ENCODE peak calls at places on chromosomes 1 and 21, in six cellular contexts. E, F, O, L, D and H are unnamed samples.

GRCh38 chr1:16145988-16146887 is 9.6 kb downstream of the EPHA2 start:
- DNase-seq in E (peak), F (peak), O (peak), L (peak), D (peak), H (peak)

GRCh38 chr1:173127369-173128307 is 76.9 kb upstream of the TNFSF18 start:
- DNase-seq in E (no peak), F (no peak), O (no peak), L (no peak), D (no peak), H (no peak)

GRCh38 chr21:29423051-29423450 is 124.3 kb downstream of the BACH1 start:
- DNase-seq in E (no peak), F (peak), O (peak), L (no peak), D (no peak), H (no peak)

GRCh38 chr1:11324562-11324961 is 51.6 kb downstream of the UBIAD1 start:
- DNase-seq in E (no peak), F (no peak), O (no peak), L (no peak), D (no peak), H (no peak)

GRCh38 chr1:23099171-23099536 is 69.5 kb downstream of the LUZP1 start:
- DNase-seq in E (no peak), F (no peak), O (no peak), L (no peak), D (no peak), H (no peak)

GRCh38 chr1:65434760-65435159 is 14.3 kb downstream of the LEPR start:
- DNase-seq in E (no peak), F (no peak), O (no peak), L (no peak), D (no peak), H (no peak)

GRCh38 chr21:37873655-37874054 is 42.6 kb downstream of the KCNJ6 start:
- DNase-seq in E (no peak), F (no peak), O (peak), L (peak), D (peak), H (no peak)

GRCh38 chr21:43591468-43592050 is 67.7 kb downstream of the HSF2BP start:
- DNase-seq in E (no peak), F (no peak), O (peak), L (peak), D (peak), H (peak)

GRCh38 chr1:30730351-30731108 is 7.1 kb upstream of the MATN1 start:
- DNase-seq in E (no peak), F (no peak), O (no peak), L (no peak), D (no peak), H (no peak)

GRCh38 chr1:53031732-53032131 is 30.3 kb upstream of the PODN start:
- DNase-seq in E (no peak), F (no peak), O (no peak), L (no peak), D (no peak), H (no peak)

GRCh38 chr1:41545996-41546938 is 61.8 kb upstream of the EDN2 start:
- DNase-seq in E (no peak), F (no peak), O (peak), L (peak), D (peak), H (peak)

GRCh38 chr1:71857862-71858261 is 424.5 kb downstream of the NEGR1 start:
- DNase-seq in E (peak), F (no peak), O (peak), L (peak), D (no peak), H (peak)

GRCh38 chr1:212783976-212784375 is 7.6 kb downstream of the NSL1 start:
- DNase-seq in E (no peak), F (no peak), O (no peak), L (no peak), D (no peak), H (no peak)

GRCh38 chr1:59732219-59732955 is 82.4 kb upstream of the HOOK1 start:
- DNase-seq in E (no peak), F (no peak), O (no peak), L (no peak), D (no peak), H (no peak)

GRCh38 chr1:89525169-89525855 is 683 bp downstream of the LRRC8B start:
- DNase-seq in E (peak), F (no peak), O (no peak), L (peak), D (no peak), H (no peak)

GRCh38 chr21:25837545-25838263 is 102.9 kb downstream of the GABPA start:
- DNase-seq in E (no peak), F (no peak), O (peak), L (peak), D (peak), H (peak)

GRCh38 chr1:153789478-153790148 is 14.4 kb downstream of the SLC27A3 start:
- DNase-seq in E (no peak), F (no peak), O (no peak), L (no peak), D (no peak), H (no peak)

GRCh38 chr1:205025239-205025638 is 17.8 kb upstream of the CNTN2 start:
- DNase-seq in E (no peak), F (no peak), O (no peak), L (no peak), D (no peak), H (no peak)

GRCh38 chr1:197195100-197195499 is 48.6 kb upstream of the ASPM start:
- DNase-seq in E (no peak), F (no peak), O (peak), L (no peak), D (no peak), H (no peak)

GRCh38 chr1:32651461-32652073 is 559 bp downstream of the RBBP4 start:
- DNase-seq in E (no peak), F (peak), O (no peak), L (no peak), D (no peak), H (no peak)

GRCh38 chr1:165703648-165704047 is 5.3 kb upstream of the ALDH9A1 start:
- DNase-seq in E (no peak), F (no peak), O (peak), L (no peak), D (no peak), H (no peak)

GRCh38 chr21:14889080-14889805 is 175.6 kb downstream of the NRIP1 start:
- DNase-seq in E (no peak), F (no peak), O (peak), L (peak), D (peak), H (peak)

GRCh38 chr21:39915881-39916280 is 48.6 kb downstream of the PCP4 start:
- DNase-seq in E (no peak), F (no peak), O (no peak), L (no peak), D (peak), H (no peak)

GRCh38 chr1:217136895-217137205 is 413.6 kb upstream of the ESRRG start:
- DNase-seq in E (no peak), F (no peak), O (no peak), L (no peak), D (no peak), H (no peak)

GRCh38 chr1:171883844-171884243 is 42.5 kb downstream of the DNM3 start:
- DNase-seq in E (no peak), F (no peak), O (no peak), L (peak), D (no peak), H (no peak)

GRCh38 chr1:170807432-170807831 is 127.9 kb upstream of the MROH9 start:
- DNase-seq in E (no peak), F (peak), O (peak), L (peak), D (peak), H (peak)

DNA sequence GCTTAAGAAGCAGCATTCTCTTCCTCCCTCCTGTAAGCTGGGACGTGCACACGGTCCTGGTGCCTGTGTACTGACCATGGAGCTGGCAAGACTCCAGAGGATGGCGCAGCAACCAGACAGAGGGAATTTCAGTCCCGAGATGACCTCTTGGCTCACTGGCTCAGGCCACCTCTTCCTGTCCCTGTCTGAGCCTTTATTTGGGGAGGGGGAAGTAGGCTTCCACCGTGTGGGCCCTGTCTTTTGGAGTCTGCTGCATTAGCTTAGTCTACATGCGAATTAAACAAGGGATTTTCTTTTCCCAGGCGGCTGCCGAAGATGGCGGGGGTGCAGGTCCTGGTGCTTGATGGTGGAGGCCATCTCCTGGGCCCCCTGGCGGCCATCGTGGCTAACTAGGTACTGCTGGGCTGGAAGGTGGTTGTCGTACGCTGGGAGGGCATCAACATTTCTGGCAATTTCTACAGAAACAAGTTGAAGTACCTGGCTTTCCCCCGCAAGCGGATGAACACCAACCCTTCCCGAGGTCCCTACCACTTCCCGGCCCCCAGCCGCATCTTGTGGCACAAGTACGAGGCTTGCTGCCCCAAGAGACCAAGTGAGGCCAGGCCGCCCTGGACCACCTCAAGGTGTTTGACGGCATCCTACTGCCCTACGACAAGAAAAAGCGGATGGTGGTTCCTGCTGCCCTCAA is 10.2 kb downstream of the IL24 start:
- DNase-seq in E (no peak), F (no peak), O (no peak), L (no peak), D (no peak), H (no peak)
- TF ChIP-seq CTCF in E (peak), F (peak), O (no peak), L (no peak), D (peak), H (peak)

DNA sequence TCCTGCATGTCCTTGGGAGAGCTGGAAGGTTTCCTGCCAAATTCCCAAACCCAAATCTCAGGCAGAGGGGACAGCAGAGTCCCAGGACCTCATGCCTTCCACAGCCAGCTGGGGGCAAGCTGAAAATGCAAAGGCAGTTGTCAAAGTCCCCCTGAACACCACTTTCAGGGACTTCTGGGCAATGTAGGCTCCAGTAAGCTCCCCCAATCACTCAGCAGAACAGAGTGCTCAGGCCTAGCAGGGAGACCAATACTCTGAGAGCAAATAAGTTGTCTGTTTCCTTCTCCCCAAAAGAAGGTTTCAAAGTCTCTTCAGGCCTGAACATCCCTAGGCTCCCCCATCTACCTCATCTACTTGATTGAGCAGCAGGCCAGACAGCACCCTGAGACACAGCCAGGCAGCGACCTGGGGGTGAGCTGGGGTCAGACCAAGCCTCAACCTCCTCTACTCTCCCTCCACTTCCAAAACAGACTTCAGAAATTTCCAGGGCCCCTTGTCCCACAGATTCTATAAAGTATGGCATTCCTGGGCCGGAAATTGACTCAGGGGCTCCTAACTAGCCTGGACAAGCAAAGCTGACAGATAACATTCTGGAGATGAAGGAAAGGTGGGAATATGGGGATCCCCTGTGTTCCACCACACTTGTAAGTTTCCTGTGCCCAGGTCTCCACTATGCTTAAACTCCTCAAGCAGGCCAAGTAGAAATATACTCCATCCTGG is 1.9 kb downstream of the SLC9A1 start:
- DNase-seq in E (no peak), F (no peak), O (peak), L (no peak), D (peak), H (no peak)
- H3K4me3 ChIP-seq in E (peak), F (peak), O (peak), L (peak), D (peak), H (peak)

GRCh38 chr1:28537457-28538199 is 15.3 kb upstream of the TRNAU1AP start:
- DNase-seq in E (no peak), F (no peak), O (no peak), L (no peak), D (no peak), H (no peak)

GRCh38 chr1:28538286-28538685 is 14.6 kb upstream of the TRNAU1AP start:
- DNase-seq in E (no peak), F (no peak), O (no peak), L (no peak), D (no peak), H (no peak)

GRCh38 chr1:28545246-28545628 is 7.6 kb upstream of the TRNAU1AP start:
- DNase-seq in E (no peak), F (no peak), O (no peak), L (no peak), D (no peak), H (no peak)

GRCh38 chr1:28535180-28535579 is 17.7 kb upstream of the TRNAU1AP start:
- DNase-seq in E (no peak), F (no peak), O (no peak), L (no peak), D (no peak), H (no peak)

DNA sequence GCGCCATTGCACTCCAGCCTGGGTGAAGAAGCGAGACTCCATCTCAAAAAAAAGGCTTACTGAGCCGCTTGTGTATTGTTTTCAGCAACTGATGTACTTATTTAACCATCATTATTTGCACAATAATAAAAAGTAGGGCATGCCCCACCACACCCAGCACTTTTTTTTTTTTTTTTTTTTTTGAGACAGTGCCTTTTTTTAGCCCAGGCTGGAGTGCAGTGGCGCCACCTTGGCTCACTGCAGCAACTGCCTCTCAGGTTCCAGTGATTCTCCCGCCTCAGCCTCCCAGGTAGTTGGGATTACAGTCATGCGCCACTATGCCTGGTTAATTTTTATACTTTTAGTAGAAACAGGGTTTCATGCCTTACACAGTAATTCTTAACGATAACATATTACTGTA is 12.2 kb upstream of the TRNAU1AP start:
- DNase-seq in E (no peak), F (no peak), O (no peak), L (peak), D (peak), H (no peak)
- TF ChIP-seq CTCF in E (no peak), F (peak), O (peak), L (no peak), D (peak), H (peak)

GRCh38 chr1:218439541-218440295 is 94.6 kb downstream of the TGFB2 start:
- DNase-seq in E (peak), F (no peak), O (no peak), L (no peak), D (peak), H (no peak)

GRCh38 chr1:218435528-218435927 is 90.4 kb downstream of the TGFB2 start:
- DNase-seq in E (peak), F (no peak), O (no peak), L (no peak), D (no peak), H (no peak)

GRCh38 chr1:218433744-218434143 is 88.6 kb downstream of the TGFB2 start:
- DNase-seq in E (no peak), F (no peak), O (peak), L (peak), D (peak), H (peak)

GRCh38 chr1:218436346-218436745 is 91.2 kb downstream of the TGFB2 start:
- DNase-seq in E (no peak), F (no peak), O (no peak), L (no peak), D (no peak), H (no peak)

DNA sequence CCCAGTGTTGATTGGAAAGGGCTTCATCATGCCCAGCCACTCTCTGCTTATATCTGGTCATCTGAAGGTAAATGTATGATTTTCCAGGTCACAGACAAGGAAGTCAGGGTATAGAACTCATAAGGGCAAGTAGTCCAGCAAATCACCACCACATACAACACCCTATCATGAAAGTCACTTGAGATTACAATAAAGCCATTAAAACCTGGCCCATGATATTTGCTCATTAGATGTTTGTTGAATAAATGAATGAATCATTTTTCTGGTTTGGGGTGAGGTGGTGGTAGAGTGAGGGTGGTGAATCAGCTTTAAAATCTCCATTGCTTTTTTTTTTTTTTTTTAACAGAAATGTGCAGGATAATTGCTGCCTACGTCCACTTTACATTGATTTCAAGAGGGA is 91.9 kb downstream of the TGFB2 start:
- DNase-seq in E (no peak), F (no peak), O (no peak), L (no peak), D (no peak), H (no peak)
- H3K4me3 ChIP-seq in E (no peak), F (no peak), O (no peak), L (no peak), D (no peak), H (no peak)

DNA sequence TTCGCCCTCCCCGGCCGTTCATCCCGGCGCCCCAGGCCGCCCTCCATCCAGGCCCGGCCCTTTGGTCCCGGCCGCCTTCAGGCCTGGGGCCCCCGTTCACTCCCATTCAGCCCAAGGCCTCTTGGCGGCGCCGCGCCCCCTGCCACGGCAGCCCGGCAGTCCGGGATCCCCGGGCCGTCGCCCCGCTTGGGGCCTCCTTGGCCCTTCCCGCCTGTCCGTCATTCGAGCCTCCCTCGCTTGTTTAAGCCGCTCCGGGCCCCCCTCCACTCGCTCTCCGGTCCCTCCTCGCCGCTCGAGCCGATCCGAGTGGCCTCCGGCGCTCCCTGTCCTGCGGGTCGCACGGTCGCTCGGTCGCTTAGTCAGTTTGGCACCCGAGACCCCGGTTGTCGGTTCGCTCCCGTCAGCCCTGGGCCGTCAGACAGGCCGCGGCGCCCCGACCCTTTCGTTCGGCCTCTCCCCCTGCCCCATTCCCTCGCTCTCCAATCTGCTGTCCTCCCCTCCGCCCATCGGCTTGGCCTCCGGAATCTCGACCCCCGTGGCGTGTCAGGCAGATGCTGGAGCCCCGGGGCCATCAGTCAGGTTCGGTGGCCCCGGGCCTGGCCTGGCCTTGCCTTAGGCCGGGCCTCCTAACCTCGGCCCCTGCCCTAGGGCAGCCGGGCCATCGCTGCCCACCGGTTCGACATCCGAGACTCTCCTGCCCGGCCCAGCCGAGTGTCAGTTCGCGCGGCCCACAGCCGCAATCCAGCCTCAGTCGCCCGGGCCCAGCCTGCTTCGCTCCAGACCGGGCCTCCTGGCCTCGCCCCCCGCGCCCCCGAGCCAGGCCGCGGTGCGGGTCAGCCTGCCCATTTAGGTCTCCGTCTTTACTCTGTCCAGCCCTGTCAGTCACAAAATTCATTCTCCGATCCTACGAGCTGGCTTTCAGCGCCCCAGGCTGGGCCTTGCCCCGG is 1.1 kb downstream of the LRRC41 start:
- DNase-seq in E (peak), F (no peak), O (peak), L (peak), D (peak), H (no peak)
- TF ChIP-seq CTCF in E (peak), F (no peak), O (no peak), L (peak), D (no peak), H (no peak)

GRCh38 chr1:119715542-119715941 is 3.8 kb downstream of the PHGDH start:
- DNase-seq in E (no peak), F (no peak), O (peak), L (peak), D (peak), H (peak)
- H3K4me3 ChIP-seq in E (no peak), F (no peak), O (no peak), L (no peak), D (no peak), H (no peak)